ENCODE peak calls at places on chromosomes 1 and 21, in seven cellular contexts. F is activated CD4-positive, alpha-beta T cell treated with anti-CD3 and anti-CD28 coated beads for 1 hour; I is progenitor cell of endocrine pancreas; X is GM20000; Q is ELF-1; Z is mesothelial cell of epicardium; O is nucleus accumbens. G is an unnamed sample.

GRCh38 chr1:20291621-20292020 is 946 bp downstream of the VWA5B1 start:
- DNase-seq in F (no peak), I (no peak), X (no peak), Q (peak), Z (no peak), O (no peak), G (no peak)

GRCh38 chr1:41758904-41759548 is 159.7 kb downstream of the HIVEP3 start:
- DNase-seq in F (no peak), I (no peak), X (no peak), Q (no peak), Z (no peak), O (no peak), G (no peak)

GRCh38 chr1:218421531-218421930 is 76.4 kb downstream of the TGFB2 start:
- DNase-seq in F (no peak), I (no peak), X (no peak), Q (no peak), Z (no peak), O (no peak), G (no peak)

GRCh38 chr21:46124926-46125845 is 27.3 kb downstream of the COL6A2 start:
- DNase-seq in F (no peak), I (peak), X (no peak), Q (no peak), Z (peak), O (no peak), G (no peak)

GRCh38 chr1:9848022-9848421 is 24.3 kb upstream of the CLSTN1 start:
- DNase-seq in F (no peak), I (no peak), X (no peak), Q (no peak), Z (no peak), O (no peak), G (peak)

GRCh38 chr21:15034126-15034848 is 30.5 kb downstream of the NRIP1 start:
- DNase-seq in F (no peak), I (no peak), X (no peak), Q (no peak), Z (no peak), O (no peak), G (no peak)

GRCh38 chr1:28756846-28757245 is 20.1 kb downstream of the YTHDF2 start:
- DNase-seq in F (no peak), I (no peak), X (no peak), Q (no peak), Z (no peak), O (peak), G (no peak)

GRCh38 chr1:41794031-41794430 is 124.7 kb downstream of the HIVEP3 start:
- DNase-seq in F (no peak), I (no peak), X (no peak), Q (no peak), Z (no peak), O (no peak), G (no peak)

G was measured in adrenal gland.